ENCODE peak calls at places on chromosomes 1 and 21, in seven cellular contexts. A is left colon; K is GM04504; H is H9; M is activated naive CD4-positive, alpha-beta T cell; P is GF-D8; Z is hippocampal formation. V is an unnamed sample.

GRCh38 chr1:59543211-59543668 is 246.3 kb downstream of the FGGY start:
- DNase-seq in K (no peak), H (no peak), A (no peak), M (no peak), P (no peak), Z (no peak), V (no peak)

GRCh38 chr21:33976082-33976979 is 60.7 kb upstream of the ATP5PO start:
- DNase-seq in P (peak; percentile 48), M (peak; percentile 37), H (no peak), Z (no peak), K (peak; percentile 91), A (no peak), V (no peak)

GRCh38 chr1:227002531-227003049 is 62.5 kb downstream of the COQ8A start:
- DNase-seq in P (no peak), Z (no peak), M (no peak), A (no peak), K (no peak), H (no peak), V (no peak)

GRCh38 chr1:244450597-244451538 is 841 bp downstream of the ADSS2 start:
- DNase-seq in P (peak; percentile 46), K (peak; percentile 31), M (peak; percentile 66), Z (peak; percentile 63), H (peak; percentile 31), A (peak; percentile 68), V (peak; percentile 33)

GRCh38 chr1:218401896-218402770 is 57.0 kb downstream of the TGFB2 start:
- DNase-seq in M (no peak), A (no peak), K (no peak), P (no peak), Z (no peak), H (peak; percentile 28), V (no peak)

GRCh38 chr1:202684716-202685115 is 25.5 kb downstream of the SYT2 start:
- DNase-seq in A (no peak), Z (no peak), H (no peak), K (no peak), M (no peak), P (no peak), V (no peak)

GRCh38 chr1:18972531-18972930 is 16.1 kb upstream of the IFFO2 start:
- DNase-seq in H (no peak), M (no peak), P (peak; percentile 17), K (no peak), Z (no peak), A (no peak), V (no peak)

GRCh38 chr21:42161957-42162681 is 56.8 kb upstream of the ABCG1 start:
- DNase-seq in Z (no peak), H (peak; percentile 31), P (no peak), A (peak; percentile 48), K (no peak), M (no peak), V (no peak)

GRCh38 chr1:72282271-72282656 is at the start of gene NEGR1:
- DNase-seq in M (peak; percentile 2), Z (peak; percentile 65), H (peak; percentile 60), K (no peak), A (peak; percentile 24), P (no peak), V (peak; percentile 12)

GRCh38 chr21:44461438-44462089 is 6.3 kb downstream of the LRRC3 start:
- DNase-seq in P (no peak), M (no peak), H (peak; percentile 25), Z (no peak), K (no peak), A (no peak), V (no peak)

GRCh38 chr1:111436726-111437125 is 9.2 kb upstream of the OVGP1 start:
- DNase-seq in Z (no peak), A (no peak), H (no peak), M (no peak), P (no peak), K (no peak), V (no peak)

GRCh38 chr1:201468844-201469644 is at the start of gene PHLDA3:
- DNase-seq in K (peak; percentile 82), P (no peak), Z (peak; percentile 86), H (peak; percentile 92), A (peak; percentile 78), M (no peak), V (peak; percentile 88)

V was measured in prostate gland.